ENCODE peak calls at places on chromosomes 11 and 22, in eight cellular contexts. One of them, this sample, is unnamed.

GRCh38 chr22:42330953-42331525 is 60.6 kb upstream of the TCF20 start:
- DNase-seq in cardiac fibroblast: no peak
- DNase-seq in central memory CD8-positive, alpha-beta T cell: no peak
- DNase-seq in H1: no peak
- DNase-seq in lower lobe of right lung: no peak
- DNase-seq in iris pigment epithelial cell: no peak
- DNase-seq in head of caudate nucleus: no peak
- DNase-seq in HT1080: no peak
- DNase-seq in this sample: no peak

GRCh38 chr11:5476184-5476819 is 12.2 kb upstream of the OR52D1 start:
- DNase-seq in cardiac fibroblast: peak
- DNase-seq in central memory CD8-positive, alpha-beta T cell: no peak
- DNase-seq in H1: no peak
- DNase-seq in lower lobe of right lung: no peak
- DNase-seq in iris pigment epithelial cell: peak
- DNase-seq in head of caudate nucleus: peak
- DNase-seq in HT1080: no peak
- DNase-seq in this sample: peak

GRCh38 chr22:43230983-43231723 is 44.2 kb upstream of the TTLL12 start:
- DNase-seq in cardiac fibroblast: peak
- DNase-seq in central memory CD8-positive, alpha-beta T cell: peak
- DNase-seq in H1: peak
- DNase-seq in lower lobe of right lung: peak
- DNase-seq in iris pigment epithelial cell: peak
- DNase-seq in head of caudate nucleus: peak
- DNase-seq in HT1080: peak
- DNase-seq in this sample: peak

GRCh38 chr11:44286268-44286880 is 23.6 kb downstream of the ALX4 start:
- DNase-seq in cardiac fibroblast: peak
- DNase-seq in central memory CD8-positive, alpha-beta T cell: peak
- DNase-seq in H1: no peak
- DNase-seq in lower lobe of right lung: peak
- DNase-seq in iris pigment epithelial cell: peak
- DNase-seq in head of caudate nucleus: peak
- DNase-seq in HT1080: peak
- DNase-seq in this sample: peak

GRCh38 chr11:129189646-129190045 is 2.5 kb downstream of the ARHGAP32 start:
- DNase-seq in cardiac fibroblast: no peak
- DNase-seq in central memory CD8-positive, alpha-beta T cell: no peak
- DNase-seq in H1: no peak
- DNase-seq in lower lobe of right lung: no peak
- DNase-seq in iris pigment epithelial cell: no peak
- DNase-seq in head of caudate nucleus: no peak
- DNase-seq in HT1080: no peak
- DNase-seq in this sample: no peak

GRCh38 chr11:126422446-126422845 is 67.0 kb downstream of the ST3GAL4 start:
- DNase-seq in cardiac fibroblast: no peak
- DNase-seq in central memory CD8-positive, alpha-beta T cell: no peak
- DNase-seq in H1: no peak
- DNase-seq in lower lobe of right lung: no peak
- DNase-seq in iris pigment epithelial cell: no peak
- DNase-seq in head of caudate nucleus: no peak
- DNase-seq in HT1080: no peak
- DNase-seq in this sample: no peak

GRCh38 chr22:26174280-26174679 is 5.0 kb downstream of the SEZ6L start:
- DNase-seq in cardiac fibroblast: no peak
- DNase-seq in central memory CD8-positive, alpha-beta T cell: no peak
- DNase-seq in H1: peak
- DNase-seq in lower lobe of right lung: no peak
- DNase-seq in iris pigment epithelial cell: no peak
- DNase-seq in head of caudate nucleus: peak
- DNase-seq in HT1080: peak
- DNase-seq in this sample: no peak

GRCh38 chr11:1081601-1082311 is 7.1 kb downstream of the MUC2 start:
- DNase-seq in cardiac fibroblast: no peak
- DNase-seq in central memory CD8-positive, alpha-beta T cell: no peak
- DNase-seq in H1: no peak
- DNase-seq in lower lobe of right lung: peak
- DNase-seq in iris pigment epithelial cell: no peak
- DNase-seq in head of caudate nucleus: no peak
- DNase-seq in HT1080: no peak
- DNase-seq in this sample: no peak

GRCh38 chr11:26930518-26931247 is 63.2 kb upstream of the FIBIN start:
- DNase-seq in cardiac fibroblast: no peak
- DNase-seq in central memory CD8-positive, alpha-beta T cell: no peak
- DNase-seq in H1: no peak
- DNase-seq in lower lobe of right lung: no peak
- DNase-seq in iris pigment epithelial cell: peak
- DNase-seq in head of caudate nucleus: no peak
- DNase-seq in HT1080: no peak
- DNase-seq in this sample: no peak

GRCh38 chr11:23502821-23503220 is 642.5 kb upstream of the CCDC179 start:
- DNase-seq in cardiac fibroblast: no peak
- DNase-seq in central memory CD8-positive, alpha-beta T cell: no peak
- DNase-seq in H1: no peak
- DNase-seq in lower lobe of right lung: no peak
- DNase-seq in iris pigment epithelial cell: peak
- DNase-seq in head of caudate nucleus: no peak
- DNase-seq in HT1080: no peak
- DNase-seq in this sample: no peak

GRCh38 chr11:92211576-92212167 is 12.9 kb upstream of the FAT3 start:
- DNase-seq in cardiac fibroblast: peak
- DNase-seq in central memory CD8-positive, alpha-beta T cell: no peak
- DNase-seq in H1: no peak
- DNase-seq in lower lobe of right lung: no peak
- DNase-seq in iris pigment epithelial cell: peak
- DNase-seq in head of caudate nucleus: peak
- DNase-seq in HT1080: peak
- DNase-seq in this sample: no peak

GRCh38 chr22:38080847-38081635 is 2.9 kb downstream of the SLC16A8 start:
- DNase-seq in cardiac fibroblast: peak
- DNase-seq in central memory CD8-positive, alpha-beta T cell: no peak
- DNase-seq in H1: no peak
- DNase-seq in lower lobe of right lung: peak
- DNase-seq in iris pigment epithelial cell: peak
- DNase-seq in head of caudate nucleus: peak
- DNase-seq in HT1080: no peak
- DNase-seq in this sample: no peak

GRCh38 chr11:61747389-61748285 is 4.8 kb upstream of the MYRF start:
- DNase-seq in cardiac fibroblast: peak
- DNase-seq in central memory CD8-positive, alpha-beta T cell: no peak
- DNase-seq in H1: peak
- DNase-seq in lower lobe of right lung: peak
- DNase-seq in iris pigment epithelial cell: peak
- DNase-seq in head of caudate nucleus: peak
- DNase-seq in HT1080: peak
- DNase-seq in this sample: peak

GRCh38 chr22:19062909-19063308 is 59.3 kb downstream of the DGCR2 start:
- DNase-seq in cardiac fibroblast: no peak
- DNase-seq in central memory CD8-positive, alpha-beta T cell: no peak
- DNase-seq in H1: no peak
- DNase-seq in lower lobe of right lung: peak
- DNase-seq in iris pigment epithelial cell: no peak
- DNase-seq in head of caudate nucleus: no peak
- DNase-seq in HT1080: no peak
- DNase-seq in this sample: no peak

GRCh38 chr11:131668867-131669780 is 298.7 kb downstream of the NTM start:
- DNase-seq in cardiac fibroblast: peak
- DNase-seq in central memory CD8-positive, alpha-beta T cell: no peak
- DNase-seq in H1: no peak
- DNase-seq in lower lobe of right lung: peak
- DNase-seq in iris pigment epithelial cell: peak
- DNase-seq in head of caudate nucleus: peak
- DNase-seq in HT1080: peak
- DNase-seq in this sample: no peak

GRCh38 chr11:75592699-75593098 is 30.6 kb downstream of the SERPINH1 start:
- DNase-seq in cardiac fibroblast: no peak
- DNase-seq in central memory CD8-positive, alpha-beta T cell: no peak
- DNase-seq in H1: no peak
- DNase-seq in lower lobe of right lung: no peak
- DNase-seq in iris pigment epithelial cell: no peak
- DNase-seq in head of caudate nucleus: no peak
- DNase-seq in HT1080: no peak
- DNase-seq in this sample: no peak

GRCh38 chr22:42233879-42234278 is 36.6 kb downstream of the TCF20 start:
- DNase-seq in cardiac fibroblast: no peak
- DNase-seq in central memory CD8-positive, alpha-beta T cell: no peak
- DNase-seq in H1: no peak
- DNase-seq in lower lobe of right lung: no peak
- DNase-seq in iris pigment epithelial cell: no peak
- DNase-seq in head of caudate nucleus: no peak
- DNase-seq in HT1080: no peak
- DNase-seq in this sample: no peak

GRCh38 chr22:27050771-27051170 is 393.4 kb downstream of the MIAT start:
- DNase-seq in cardiac fibroblast: no peak
- DNase-seq in central memory CD8-positive, alpha-beta T cell: no peak
- DNase-seq in H1: no peak
- DNase-seq in lower lobe of right lung: no peak
- DNase-seq in iris pigment epithelial cell: no peak
- DNase-seq in head of caudate nucleus: peak
- DNase-seq in HT1080: no peak
- DNase-seq in this sample: no peak

GRCh38 chr11:66032962-66033735 is 6.9 kb upstream of the CATSPER1 start:
- DNase-seq in cardiac fibroblast: no peak
- DNase-seq in central memory CD8-positive, alpha-beta T cell: no peak
- DNase-seq in H1: no peak
- DNase-seq in lower lobe of right lung: no peak
- DNase-seq in iris pigment epithelial cell: no peak
- DNase-seq in head of caudate nucleus: no peak
- DNase-seq in HT1080: no peak
- DNase-seq in this sample: no peak

GRCh38 chr22:42493393-42493792 is 26.2 kb downstream of the RRP7A start:
- DNase-seq in cardiac fibroblast: no peak
- DNase-seq in central memory CD8-positive, alpha-beta T cell: no peak
- DNase-seq in H1: no peak
- DNase-seq in lower lobe of right lung: no peak
- DNase-seq in iris pigment epithelial cell: no peak
- DNase-seq in head of caudate nucleus: no peak
- DNase-seq in HT1080: no peak
- DNase-seq in this sample: no peak

GRCh38 chr11:61460474-61460881 is 30.6 kb downstream of the SDHAF2 start:
- DNase-seq in cardiac fibroblast: peak
- DNase-seq in central memory CD8-positive, alpha-beta T cell: no peak
- DNase-seq in H1: no peak
- DNase-seq in lower lobe of right lung: no peak
- DNase-seq in iris pigment epithelial cell: no peak
- DNase-seq in head of caudate nucleus: no peak
- DNase-seq in HT1080: no peak
- DNase-seq in this sample: no peak

GRCh38 chr11:57586711-57587110 is 10.8 kb upstream of the SERPING1 start:
- DNase-seq in cardiac fibroblast: no peak
- DNase-seq in central memory CD8-positive, alpha-beta T cell: no peak
- DNase-seq in H1: no peak
- DNase-seq in lower lobe of right lung: no peak
- DNase-seq in iris pigment epithelial cell: no peak
- DNase-seq in head of caudate nucleus: no peak
- DNase-seq in HT1080: no peak
- DNase-seq in this sample: no peak

GRCh38 chr11:122343247-122343646 is 227.2 kb upstream of the BLID start:
- DNase-seq in cardiac fibroblast: peak
- DNase-seq in central memory CD8-positive, alpha-beta T cell: no peak
- DNase-seq in H1: no peak
- DNase-seq in lower lobe of right lung: no peak
- DNase-seq in iris pigment epithelial cell: no peak
- DNase-seq in head of caudate nucleus: no peak
- DNase-seq in HT1080: no peak
- DNase-seq in this sample: no peak

GRCh38 chr11:69445131-69445470 is 36.4 kb upstream of the LINC01488 start:
- DNase-seq in cardiac fibroblast: no peak
- DNase-seq in central memory CD8-positive, alpha-beta T cell: no peak
- DNase-seq in H1: no peak
- DNase-seq in lower lobe of right lung: no peak
- DNase-seq in iris pigment epithelial cell: no peak
- DNase-seq in head of caudate nucleus: no peak
- DNase-seq in HT1080: no peak
- DNase-seq in this sample: no peak

GRCh38 chr22:39306456-39307361 is 12.7 kb downstream of the RPL3 start:
- DNase-seq in cardiac fibroblast: peak
- DNase-seq in central memory CD8-positive, alpha-beta T cell: no peak
- DNase-seq in H1: no peak
- DNase-seq in lower lobe of right lung: peak
- DNase-seq in iris pigment epithelial cell: peak
- DNase-seq in head of caudate nucleus: no peak
- DNase-seq in HT1080: no peak
- DNase-seq in this sample: no peak

GRCh38 chr22:46149493-46149997 is 781 bp upstream of the PPARA start:
- DNase-seq in cardiac fibroblast: peak
- DNase-seq in central memory CD8-positive, alpha-beta T cell: no peak
- DNase-seq in H1: no peak
- DNase-seq in lower lobe of right lung: peak
- DNase-seq in iris pigment epithelial cell: peak
- DNase-seq in head of caudate nucleus: peak
- DNase-seq in HT1080: no peak
- DNase-seq in this sample: peak

GRCh38 chr11:57638005-57638760 is 11.5 kb downstream of the YPEL4 start:
- DNase-seq in cardiac fibroblast: peak
- DNase-seq in central memory CD8-positive, alpha-beta T cell: no peak
- DNase-seq in H1: peak
- DNase-seq in lower lobe of right lung: peak
- DNase-seq in iris pigment epithelial cell: peak
- DNase-seq in head of caudate nucleus: peak
- DNase-seq in HT1080: peak
- DNase-seq in this sample: no peak

GRCh38 chr22:47053865-47054185 is 291.4 kb downstream of the TBC1D22A start:
- DNase-seq in cardiac fibroblast: peak
- DNase-seq in central memory CD8-positive, alpha-beta T cell: no peak
- DNase-seq in H1: no peak
- DNase-seq in lower lobe of right lung: no peak
- DNase-seq in iris pigment epithelial cell: peak
- DNase-seq in head of caudate nucleus: no peak
- DNase-seq in HT1080: peak
- DNase-seq in this sample: no peak

GRCh38 chr11:28833670-28834069 is 725.5 kb downstream of the METTL15 start:
- DNase-seq in cardiac fibroblast: peak
- DNase-seq in central memory CD8-positive, alpha-beta T cell: no peak
- DNase-seq in H1: no peak
- DNase-seq in lower lobe of right lung: no peak
- DNase-seq in iris pigment epithelial cell: peak
- DNase-seq in head of caudate nucleus: no peak
- DNase-seq in HT1080: peak
- DNase-seq in this sample: no peak

GRCh38 chr11:1858154-1858553 is 5.3 kb downstream of the LSP1 start:
- DNase-seq in cardiac fibroblast: no peak
- DNase-seq in central memory CD8-positive, alpha-beta T cell: no peak
- DNase-seq in H1: no peak
- DNase-seq in lower lobe of right lung: peak
- DNase-seq in iris pigment epithelial cell: no peak
- DNase-seq in head of caudate nucleus: no peak
- DNase-seq in HT1080: no peak
- DNase-seq in this sample: no peak

GRCh38 chr11:942853-943252 is 17.2 kb downstream of the AP2A2 start:
- DNase-seq in cardiac fibroblast: peak
- DNase-seq in central memory CD8-positive, alpha-beta T cell: no peak
- DNase-seq in H1: no peak
- DNase-seq in lower lobe of right lung: no peak
- DNase-seq in iris pigment epithelial cell: peak
- DNase-seq in head of caudate nucleus: no peak
- DNase-seq in HT1080: no peak
- DNase-seq in this sample: no peak